ENCODE peak calls at places on chromosomes 16 and 17, in six cellular contexts. I is GM23248, M is ACHN, D is GDM1, Y is T-cell, Z is H9. O is an unnamed sample.

GRCh38 chr16:17467923-17468540 is 2.7 kb downstream of the XYLT1 start:
- DNase-seq in I (peak), M (peak), D (peak), Y (no peak), Z (peak), O (peak)

GRCh38 chr17:62627904-62628603 is 584 bp downstream of the MRC2 start:
- DNase-seq in I (peak), M (peak), D (peak), Y (peak), Z (peak), O (peak)

GRCh38 chr16:19979638-19980037 is 94.1 kb downstream of the GPR139 start:
- DNase-seq in I (no peak), M (no peak), D (no peak), Y (no peak), Z (no peak), O (no peak)

GRCh38 chr17:36524428-36524876 is 10.2 kb downstream of the MYO19 start:
- DNase-seq in I (peak), M (no peak), D (no peak), Y (no peak), Z (no peak), O (no peak)

GRCh38 chr17:63041722-63042121 is 75.7 kb downstream of the TANC2 start:
- DNase-seq in I (no peak), M (no peak), D (no peak), Y (no peak), Z (no peak), O (no peak)

GRCh38 chr16:67055712-67056487 is 27.0 kb downstream of the CBFB start:
- DNase-seq in I (peak), M (peak), D (no peak), Y (no peak), Z (no peak), O (no peak)

GRCh38 chr16:54847207-54847606 is 83.5 kb upstream of the IRX5 start:
- DNase-seq in I (peak), M (peak), D (no peak), Y (no peak), Z (no peak), O (no peak)

GRCh38 chr17:32355649-32356377 is 5.9 kb downstream of the ZNF207 start:
- DNase-seq in I (peak), M (no peak), D (no peak), Y (no peak), Z (no peak), O (no peak)

GRCh38 chr16:27646811-27647210 is 96.9 kb downstream of the KATNIP start:
- DNase-seq in I (peak), M (no peak), D (peak), Y (no peak), Z (no peak), O (peak)

GRCh38 chr16:52561910-52562741 is 15.2 kb upstream of the TOX3 start:
- DNase-seq in I (no peak), M (no peak), D (no peak), Y (no peak), Z (no peak), O (no peak)

GRCh38 chr16:66298006-66298405 is 68.5 kb upstream of the CDH5 start:
- DNase-seq in I (no peak), M (no peak), D (no peak), Y (peak), Z (peak), O (no peak)

GRCh38 chr17:31825961-31826691 is 32.9 kb downstream of the COPRS start:
- DNase-seq in I (peak), M (no peak), D (no peak), Y (no peak), Z (no peak), O (no peak)

GRCh38 chr16:50567651-50568050 is 19.5 kb downstream of the NKD1 start:
- DNase-seq in I (no peak), M (no peak), D (no peak), Y (no peak), Z (no peak), O (no peak)

GRCh38 chr17:2171725-2172446 is 117.0 kb downstream of the HIC1 start:
- DNase-seq in I (peak), M (peak), D (no peak), Y (no peak), Z (no peak), O (no peak)

GRCh38 chr16:27899736-27900135 is 163.8 kb downstream of the GSG1L start:
- DNase-seq in I (peak), M (no peak), D (no peak), Y (no peak), Z (no peak), O (no peak)

GRCh38 chr16:813204-813915 is 12.8 kb upstream of the GNG13 start:
- DNase-seq in I (peak), M (peak), D (no peak), Y (no peak), Z (peak), O (peak)

GRCh38 chr16:88686062-88686438 is 257 bp downstream of the SNAI3 start:
- DNase-seq in I (peak), M (no peak), D (no peak), Y (no peak), Z (no peak), O (no peak)

GRCh38 chr16:1458977-1459341 is 14.6 kb upstream of the CCDC154 start:
- DNase-seq in I (no peak), M (no peak), D (no peak), Y (no peak), Z (no peak), O (no peak)